ENCODE peak calls at places on chromosomes 1 and 21, in five cellular contexts. G is PC-3, U is Panc1, O is colonic mucosa, A is left lung. W is an unnamed sample.

GRCh38 chr1:68162761-68163160 is 69.6 kb downstream of the WLS start:
- DNase-seq in G (no peak), U (no peak), O (no peak), A (no peak), W (no peak)

GRCh38 chr1:85502625-85503083 is 37.7 kb upstream of the DDAH1 start:
- DNase-seq in G (peak; percentile 79), U (no peak), O (peak; percentile 65), A (no peak), W (no peak)

GRCh38 chr1:200243042-200243437 is 166.8 kb downstream of the ZNF281 start:
- DNase-seq in G (no peak), U (no peak), O (no peak), A (no peak), W (no peak)

GRCh38 chr1:28577052-28577678 is 14.9 kb upstream of the RAB42 start:
- DNase-seq in G (no peak), U (no peak), O (no peak), A (no peak), W (no peak)

GRCh38 chr1:241186716-241187115 is 170.3 kb downstream of the RGS7 start:
- DNase-seq in G (peak; percentile 49), U (no peak), O (no peak), A (no peak), W (no peak)

GRCh38 chr1:19074902-19075721 is 118.6 kb upstream of the IFFO2 start:
- DNase-seq in G (no peak), U (no peak), O (peak; percentile 76), A (peak; percentile 50), W (no peak)

GRCh38 chr1:213250041-213250440 is 199.0 kb downstream of the RPS6KC1 start:
- DNase-seq in G (no peak), U (no peak), O (no peak), A (no peak), W (no peak)

GRCh38 chr1:89605692-89606091 is 27.2 kb upstream of the LRRC8C start:
- DNase-seq in G (peak; percentile 87), U (no peak), O (no peak), A (no peak), W (no peak)

GRCh38 chr1:36151845-36152203 is 2.5 kb upstream of the TRAPPC3 start:
- DNase-seq in G (no peak), U (no peak), O (peak; percentile 49), A (peak; percentile 47), W (no peak)

GRCh38 chr1:226353698-226354525 is 44.9 kb upstream of the LIN9 start:
- DNase-seq in G (no peak), U (no peak), O (no peak), A (no peak), W (no peak)

GRCh38 chr1:211935448-211935970 is 99.8 kb downstream of the INTS7 start:
- DNase-seq in G (no peak), U (no peak), O (no peak), A (no peak), W (no peak)

GRCh38 chr1:156812293-156812990 is 4.2 kb downstream of the SH2D2A start:
- DNase-seq in G (peak; percentile 30), U (no peak), O (no peak), A (no peak), W (no peak)

GRCh38 chr1:196608401-196609113 is at the start of gene KCNT2:
- DNase-seq in G (no peak), U (no peak), O (peak; percentile 42), A (peak; percentile 52), W (peak; percentile 67)

GRCh38 chr1:246891105-246891504 is 40.6 kb downstream of the AHCTF1 start:
- DNase-seq in G (no peak), U (no peak), O (no peak), A (no peak), W (no peak)

GRCh38 chr1:163162281-163162937 is 40.3 kb downstream of the RGS5 start:
- DNase-seq in G (no peak), U (no peak), O (no peak), A (no peak), W (no peak)

GRCh38 chr21:44703731-44704635 is 7.0 kb downstream of the KRTAP10-12 start:
- DNase-seq in G (no peak), U (no peak), O (peak; percentile 9), A (no peak), W (no peak)

GRCh38 chr1:91876751-91877573 is 9.0 kb downstream of the TGFBR3 start:
- DNase-seq in G (no peak), U (no peak), O (no peak), A (no peak), W (no peak)

GRCh38 chr1:54588377-54588776 is 34.9 kb downstream of the FAM151A start:
- DNase-seq in G (no peak), U (no peak), O (no peak), A (no peak), W (no peak)

GRCh38 chr1:207962716-207963428 is 51.9 kb upstream of the CD34 start:
- DNase-seq in G (no peak), U (no peak), O (peak; percentile 71), A (peak; percentile 39), W (peak; percentile 59)

GRCh38 chr21:43832158-43832550 is 32.9 kb upstream of the AGPAT3 start:
- DNase-seq in G (no peak), U (no peak), O (no peak), A (no peak), W (no peak)

GRCh38 chr1:155320661-155321576 is at the start of gene RUSC1:
- DNase-seq in G (peak; percentile 41), U (no peak), O (peak; percentile 92), A (peak; percentile 80), W (peak; percentile 89)

GRCh38 chr1:153432874-153433681 is 16.8 kb downstream of the S100A7A start:
- DNase-seq in G (no peak), U (no peak), O (no peak), A (no peak), W (no peak)

GRCh38 chr1:145878724-145879123 is 6.9 kb downstream of the ANKRD35 start:
- DNase-seq in G (no peak), U (no peak), O (no peak), A (no peak), W (no peak)

GRCh38 chr21:45485686-45486442 is 56.4 kb downstream of the SLC19A1 start:
- DNase-seq in G (no peak), U (no peak), O (no peak), A (no peak), W (no peak)

GRCh38 chr1:218201601-218202000 is 83.5 kb upstream of the RRP15 start:
- DNase-seq in G (no peak), U (no peak), O (no peak), A (no peak), W (no peak)

GRCh38 chr1:4880621-4881020 is 226.2 kb downstream of the AJAP1 start:
- DNase-seq in G (no peak), U (no peak), O (no peak), A (no peak), W (no peak)

GRCh38 chr1:46687095-46687659 is 15.5 kb downstream of the TEX38 start:
- DNase-seq in G (peak; percentile 85), U (no peak), O (peak; percentile 97), A (peak; percentile 82), W (peak; percentile 70)
- H3K27ac ChIP-seq in G (no peak overlapping the region), U (no peak overlapping the region), O (peak overlapping the region; percentile 49), A (no peak overlapping the region), W (peak overlapping the region; percentile 25)

GRCh38 chr1:109488696-109489095 is 5.0 kb downstream of the ATXN7L2 start:
- DNase-seq in G (no peak), U (no peak), O (no peak), A (no peak), W (no peak)

GRCh38 chr1:109490029-109490933 is 3.6 kb upstream of the CYB561D1 start:
- DNase-seq in G (peak; percentile 76), U (no peak), O (peak; percentile 79), A (no peak), W (peak; percentile 62)

GRCh38 chr1:109491372-109491771 is 2.5 kb upstream of the CYB561D1 start:
- DNase-seq in G (no peak), U (no peak), O (no peak), A (no peak), W (no peak)

GRCh38 chr1:109490934-109491302 is 3.0 kb upstream of the CYB561D1 start:
- DNase-seq in G (no peak), U (no peak), O (no peak), A (no peak), W (no peak)

DNA sequence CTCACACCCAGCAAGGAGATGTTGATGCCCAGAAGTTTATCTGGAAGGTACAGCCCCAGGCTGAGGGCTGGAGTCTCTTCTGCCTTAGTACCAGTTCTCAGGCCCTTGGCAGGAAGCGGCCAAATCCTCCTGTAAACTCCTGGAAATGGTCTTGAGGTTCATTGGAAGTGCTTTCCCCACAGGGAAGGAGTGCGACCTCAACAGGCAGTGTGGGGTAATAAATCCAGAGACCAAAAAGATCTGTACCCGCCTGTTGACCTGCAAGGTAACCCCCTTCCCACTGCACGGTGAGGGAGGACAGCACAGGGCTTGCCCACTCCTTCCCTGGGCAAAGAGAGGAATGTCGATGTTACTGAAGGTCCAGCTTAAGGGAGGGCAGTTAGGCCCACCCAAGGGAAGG is 4.5 kb downstream of the ATXN7L2 start:
- DNase-seq in G (no peak), U (no peak), O (no peak), A (no peak), W (no peak)
- TF ChIP-seq CTCF in G (peak; percentile 20), U (peak; percentile 34), O (no peak), A (no peak), W (no peak)

GRCh38 chr1:219885680-219886079 is 42.7 kb downstream of the SLC30A10 start:
- DNase-seq in G (no peak), U (no peak), O (no peak), A (no peak), W (no peak)

GRCh38 chr1:219882755-219883154 is 45.6 kb downstream of the SLC30A10 start:
- DNase-seq in G (no peak), U (no peak), O (no peak), A (no peak), W (no peak)

GRCh38 chr1:219880765-219881457 is 47.4 kb downstream of the SLC30A10 start:
- DNase-seq in G (no peak), U (no peak), O (no peak), A (no peak), W (no peak)

GRCh38 chr1:219883400-219884332 is 44.7 kb downstream of the SLC30A10 start:
- DNase-seq in G (no peak), U (no peak), O (no peak), A (no peak), W (no peak)

DNA sequence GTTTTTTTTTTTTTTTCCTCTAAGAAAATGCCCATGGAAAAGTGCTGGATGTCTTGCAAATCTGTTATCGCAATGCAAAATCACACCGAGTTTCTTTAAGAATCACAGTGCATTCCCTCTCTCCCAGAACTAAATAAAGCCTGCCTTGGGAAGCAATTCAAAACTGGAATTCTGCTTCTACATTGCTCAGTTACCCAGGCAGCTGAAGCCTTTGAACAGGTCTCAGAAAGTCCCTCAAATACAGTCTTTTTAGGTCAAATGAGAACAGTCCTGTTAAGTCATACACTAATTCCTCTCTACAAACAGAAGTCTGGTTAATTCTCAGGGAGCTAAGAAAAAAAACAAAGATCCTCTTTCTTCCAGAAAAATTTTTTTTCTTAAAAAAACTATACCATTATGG is 46.2 kb downstream of the SLC30A10 start:
- DNase-seq in G (no peak), U (no peak), O (no peak), A (no peak), W (no peak)
- H3K4me1 ChIP-seq in G (no peaks in the 10 kb centered on the region), U (no peaks in the 10 kb centered on the region), O (no peaks in the 10 kb centered on the region), A (no peaks in the 10 kb centered on the region), W (no peaks in the 10 kb centered on the region)

DNA sequence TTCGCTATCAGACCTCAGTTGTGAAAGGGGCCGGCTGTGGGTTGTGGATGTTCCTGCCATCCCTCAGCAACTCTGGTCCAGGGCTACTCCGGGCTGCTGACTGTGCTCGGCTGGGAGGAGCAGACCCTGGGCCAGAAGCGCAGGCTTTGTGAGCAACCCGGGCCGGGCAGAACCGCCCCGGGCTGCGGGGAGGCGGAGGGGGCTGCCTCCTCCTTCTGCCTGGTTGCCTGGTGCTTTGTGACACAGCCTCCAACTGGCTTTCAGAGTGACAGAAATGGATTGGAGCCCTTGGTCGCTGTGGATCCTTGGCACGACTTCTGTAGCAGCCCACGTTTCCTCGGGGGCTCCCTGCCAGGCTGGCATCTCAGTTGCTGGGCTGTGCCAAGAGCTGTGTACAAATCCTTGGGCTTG is 10.0 kb downstream of the DRAXIN start:
- DNase-seq in G (no peak), U (no peak), O (no peak), A (no peak), W (no peak)
- H3K27ac ChIP-seq in G (no peak overlapping the region), U (no peak overlapping the region), O (no peak overlapping the region), A (no peak overlapping the region), W (no peak overlapping the region)

W was measured in left ventricle myocardium inferior.